ENCODE peak calls at places on chromosomes 11 and 22, in eight cellular contexts. P is ELR; X is NCI-H748 treated with DMSO at 0.1 percent for 48 hours; G is ELF-1; V is CD8-positive, alpha-beta memory T cell; N is heart right ventricle; W is T follicular helper cell; M is activated naive CD4-positive, alpha-beta T cell treated with anti-CD3 and anti-CD28 coated beads, Interleukin-2, amount 50 U/mL, for 16 hours. O is an unnamed sample.
A peak's percentile ranks its signal among the peaks of the same experiment; 100 is the strongest.

GRCh38 chr22:26784772-26785171 is 127.4 kb downstream of the MIAT start:
- DNase-seq in M (no peak), G (no peak), W (no peak), X (no peak), P (no peak), V (no peak), N (no peak), O (no peak)

GRCh38 chr11:3042496-3043314 is 14.5 kb downstream of the CARS1 start:
- DNase-seq in G (peak; percentile 19), N (no peak), X (no peak), W (no peak), P (no peak), V (peak; percentile 22), M (no peak), O (no peak)

GRCh38 chr11:71502871-71503435 is 24.1 kb upstream of the KRTAP5-7 start:
- DNase-seq in W (no peak), N (no peak), P (no peak), X (no peak), V (no peak), M (no peak), G (no peak), O (no peak)

GRCh38 chr11:127521413-127521812 is 520.8 kb upstream of the KIRREL3 start:
- DNase-seq in P (peak; percentile 71), W (no peak), M (no peak), X (no peak), V (no peak), G (no peak), N (no peak), O (peak; percentile 37)

GRCh38 chr22:44574581-44575343 is 76.7 kb upstream of the RTL6 start:
- DNase-seq in M (no peak), G (no peak), W (no peak), P (no peak), V (no peak), X (no peak), N (no peak), O (no peak)

GRCh38 chr11:27904358-27905055 is 203.4 kb downstream of the KIF18A start:
- DNase-seq in M (no peak), X (no peak), G (no peak), N (no peak), W (no peak), P (peak; percentile 95), V (no peak), O (peak; percentile 45)

GRCh38 chr11:61806785-61807184 is 10.0 kb downstream of the FADS1 start:
- DNase-seq in G (no peak), W (no peak), M (no peak), N (no peak), X (no peak), P (no peak), V (no peak), O (no peak)

GRCh38 chr22:46066691-46067090 is 83.6 kb upstream of the PPARA start:
- DNase-seq in M (peak; percentile 5), P (peak; percentile 34), W (no peak), G (no peak), X (peak; percentile 44), V (peak; percentile 22), N (no peak), O (peak; percentile 73)

GRCh38 chr11:10379022-10379421 is 74.1 kb downstream of the ADM start:
- DNase-seq in V (no peak), W (no peak), M (no peak), X (no peak), P (peak; percentile 47), N (no peak), G (peak; percentile 41), O (peak; percentile 65)

GRCh38 chr11:13016415-13016814 is 7.3 kb downstream of the RASSF10 start:
- DNase-seq in X (peak; percentile 36), G (no peak), W (no peak), M (no peak), V (no peak), P (peak; percentile 36), N (no peak), O (no peak)

GRCh38 chr11:92246637-92247036 is 22.0 kb downstream of the FAT3 start:
- DNase-seq in G (no peak), P (no peak), N (no peak), X (no peak), V (no peak), W (no peak), M (no peak), O (no peak)

GRCh38 chr22:23609983-23610781 is 21.9 kb downstream of the DRICH1 start:
- DNase-seq in M (no peak), V (no peak), W (no peak), P (no peak), G (no peak), X (no peak), N (no peak), O (no peak)

GRCh38 chr11:13183094-13183825 is 94.3 kb upstream of the BMAL1 start:
- DNase-seq in V (no peak), X (peak; percentile 39), M (no peak), G (no peak), N (no peak), P (peak; percentile 69), W (no peak), O (peak; percentile 45)

O was measured in myocyte.